ENCODE peak calls at places on chromosomes 11 and 22, in six cellular contexts. C is ascending aorta, F is M059J, M is GM20000, D is NCI-H187 treated with DMSO at 0.1 percent for 48 hours, A is NCI-H1417. J is an unnamed sample.

GRCh38 chr22:46104881-46105493 is 45.3 kb upstream of the PPARA start:
- DNase-seq in C (no peak), F (no peak), M (no peak), D (no peak), A (no peak), J (no peak)

GRCh38 chr11:27626938-27627586 is 73.2 kb downstream of the BDNF start:
- DNase-seq in C (no peak), F (no peak), M (no peak), D (no peak), A (no peak), J (no peak)

GRCh38 chr11:122138759-122139594 is 23.0 kb upstream of the BLID start:
- DNase-seq in C (no peak), F (peak; percentile 67), M (no peak), D (no peak), A (no peak), J (no peak)

GRCh38 chr11:132987936-132988335 is 544.4 kb downstream of the OPCML start:
- DNase-seq in C (no peak), F (peak; percentile 65), M (no peak), D (no peak), A (no peak), J (no peak)

GRCh38 chr22:47355388-47355725 is 592.9 kb downstream of the TBC1D22A start:
- DNase-seq in C (no peak), F (no peak), M (no peak), D (no peak), A (no peak), J (no peak)

GRCh38 chr11:114668109-114668508 is 10.2 kb upstream of the NXPE2 start:
- DNase-seq in C (no peak), F (no peak), M (no peak), D (no peak), A (no peak), J (no peak)

GRCh38 chr11:124900464-124900863 is 2.8 kb upstream of the ROBO4 start:
- DNase-seq in C (peak; percentile 60), F (peak; percentile 92), M (no peak), D (no peak), A (no peak), J (no peak)

GRCh38 chr22:40922484-40923303 is 28.5 kb upstream of the RBX1 start:
- DNase-seq in C (no peak), F (peak; percentile 50), M (peak; percentile 52), D (no peak), A (peak; percentile 40), J (no peak)

GRCh38 chr11:83827940-83828554 is 541.9 kb upstream of the CCDC90B start:
- DNase-seq in C (no peak), F (peak; percentile 36), M (peak; percentile 41), D (no peak), A (peak; percentile 29), J (no peak)

GRCh38 chr22:44566911-44567310 is 68.9 kb upstream of the RTL6 start:
- DNase-seq in C (peak; percentile 53), F (no peak), M (no peak), D (no peak), A (no peak), J (no peak)

GRCh38 chr11:128482512-128483191 is 104.7 kb downstream of the ETS1 start:
- DNase-seq in C (no peak), F (peak; percentile 90), M (peak; percentile 32), D (no peak), A (no peak), J (no peak)

GRCh38 chr11:2561283-2562180 is 116.7 kb downstream of the KCNQ1 start:
- DNase-seq in C (no peak), F (no peak), M (no peak), D (no peak), A (no peak), J (no peak)

GRCh38 chr11:71164186-71164585 is 88.2 kb downstream of the SHANK2 start:
- DNase-seq in C (peak; percentile 3), F (no peak), M (no peak), D (no peak), A (no peak), J (no peak)

GRCh38 chr22:46662226-46662625 is 42.0 kb downstream of the GRAMD4 start:
- DNase-seq in C (no peak), F (no peak), M (no peak), D (no peak), A (no peak), J (no peak)

GRCh38 chr11:46305295-46305694 is 27.8 kb downstream of the CREB3L1 start:
- DNase-seq in C (no peak), F (peak; percentile 25), M (no peak), D (no peak), A (no peak), J (no peak)